ENCODE peak calls at places on chromosome 4, in seven cellular contexts. K is NT2/D1; B is body of pancreas; R is CD8-positive, alpha-beta T cell; X is endodermal cell; J is sigmoid colon; G is psoas muscle. O is an unnamed sample. For H3K9me3, the result is how much of the 10 kb centered on the place peaks cover.

GRCh38 chr4:20028694-20029093 is 223.0 kb upstream of the SLIT2 start:
- DNase-seq in K (no peak), B (no peak), J (no peak), R (no peak), X (no peak), G (no peak), O (no peak)

GRCh38 chr4:184396570-184397515 is 77.5 kb downstream of the IRF2 start:
- DNase-seq in G (peak), R (no peak), K (no peak), X (no peak), J (no peak), B (no peak), O (no peak)

GRCh38 chr4:101155368-101155767 is 192.0 kb downstream of the PPP3CA start:
- DNase-seq in B (no peak), R (no peak), J (no peak), K (peak), G (no peak), X (no peak), O (no peak)

GRCh38 chr4:5888222-5888701 is 4.6 kb downstream of the CRMP1 start:
- DNase-seq in K (no peak), B (no peak), R (no peak), G (no peak), X (peak), J (no peak), O (no peak)

GRCh38 chr4:112379306-112379705 is 82.1 kb downstream of the ALPK1 start:
- DNase-seq in G (no peak), R (no peak), X (peak), J (no peak), K (no peak), B (no peak), O (no peak)

GRCh38 chr4:152545088-152545487 is 9.2 kb upstream of the FBXW7 start:
- DNase-seq in B (no peak), K (no peak), G (no peak), X (no peak), J (no peak), R (no peak), O (no peak)

GRCh38 chr4:87114245-87115062 is 106.0 kb downstream of the KLHL8 start:
- DNase-seq in B (no peak), G (no peak), X (peak), K (no peak), J (no peak), R (no peak), O (no peak)

GRCh38 chr4:101555341-101555880 is 208.1 kb upstream of the PPP3CA start:
- DNase-seq in R (no peak), B (no peak), X (no peak), J (no peak), K (no peak), G (no peak), O (no peak)

GRCh38 chr4:151573474-151573873 is 164.5 kb downstream of the FHIP1A start:
- DNase-seq in X (no peak), J (no peak), K (no peak), B (no peak), G (no peak), R (no peak), O (no peak)

GRCh38 chr4:189124149-189124758 is 816.4 kb upstream of the FRG1 start:
- DNase-seq in B (no peak), R (no peak), J (no peak), G (no peak), X (peak), K (no peak), O (no peak)

GRCh38 chr4:156568479-156568878 is 403.1 kb downstream of the PDGFC start:
- DNase-seq in B (no peak), R (no peak), K (peak), J (no peak), X (no peak), G (no peak), O (no peak)

GRCh38 chr4:147192679-147193078 is 247.0 kb upstream of the TTC29 start:
- DNase-seq in B (no peak), G (no peak), R (no peak), K (no peak), J (no peak), X (no peak), O (no peak)

GRCh38 chr4:5959221-5959982 is 58.8 kb downstream of the C4orf50 start:
- DNase-seq in X (peak), B (no peak), R (no peak), K (no peak), G (no peak), J (no peak), O (peak)

GRCh38 chr4:103719320-103720204 is at the start of gene TACR3:
- DNase-seq in R (no peak), X (peak), G (peak), B (no peak), K (no peak), J (peak), O (no peak)

GRCh38 chr4:103720661-103721060 is 876 bp upstream of the TACR3 start:
- DNase-seq in X (no peak), G (no peak), B (no peak), K (no peak), J (no peak), R (no peak), O (no peak)

GRCh38 chr4:103721251-103721650 is 1.5 kb upstream of the TACR3 start:
- DNase-seq in X (no peak), K (no peak), R (no peak), G (no peak), J (no peak), B (no peak), O (no peak)

GRCh38 chr4:103718993-103719319 is 829 bp downstream of the TACR3 start:
- DNase-seq in X (no peak), G (no peak), J (no peak), K (no peak), B (no peak), R (no peak), O (no peak)
- H3K4me3 ChIP-seq in X (peak), G (peak), J (no peak), K (peak), B (no peak), R (no peak), O (no peak)

DNA sequence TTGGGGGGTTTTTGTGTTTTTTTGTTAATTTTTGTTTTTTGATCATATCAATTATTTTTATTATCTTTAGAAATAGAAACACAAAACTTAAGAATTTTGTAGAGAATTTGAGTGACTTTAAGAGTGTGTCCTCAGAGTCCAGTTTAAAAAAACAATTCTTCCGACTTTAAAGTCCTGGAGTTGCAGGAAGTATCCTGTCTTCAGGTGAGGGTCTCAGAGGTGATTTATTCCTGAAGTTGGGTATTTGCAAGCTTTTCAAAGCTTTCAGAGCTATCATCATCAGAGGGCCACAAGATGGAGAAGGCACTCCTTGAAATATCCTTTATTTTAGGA is 23.0 kb downstream of the TLR10 start:
- DNase-seq in G (no peak), B (no peak), R (no peak), J (no peak), K (no peak), X (no peak), O (no peak)
- H3K9me3 ChIP-seq in G (under half), B (under half), R (under half), J (under half), K (under half), X (under half), O (under half)

DNA sequence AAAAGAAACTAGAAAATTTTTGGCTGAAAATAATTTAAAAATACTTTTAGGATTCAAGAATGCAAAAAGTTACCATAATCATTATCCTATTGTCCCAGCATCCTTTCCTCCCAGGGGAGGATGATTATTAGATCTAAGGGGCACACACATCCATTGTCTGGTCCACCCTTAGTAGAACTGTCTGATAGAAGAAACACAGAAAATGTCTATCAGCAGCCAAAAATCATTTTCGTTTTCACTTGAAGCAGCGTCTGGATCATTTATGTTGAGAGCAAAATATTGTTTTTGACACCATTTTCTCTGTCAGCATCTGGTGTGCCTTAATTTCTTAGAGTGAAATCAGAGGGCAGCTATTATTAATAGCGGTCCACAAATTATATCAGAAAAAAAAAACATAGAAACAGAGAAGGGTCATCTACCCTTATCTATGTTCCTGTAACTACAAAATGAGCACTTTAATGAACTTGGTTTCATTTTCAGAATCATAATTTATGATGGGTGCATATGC is 446.3 kb downstream of the TRAM1L1 start:
- DNase-seq in B (no peak), J (no peak), G (no peak), K (no peak), X (no peak), R (no peak), O (no peak)
- H3K4me3 ChIP-seq in B (no peak), J (no peak), G (no peak), K (no peak), X (no peak), R (no peak), O (no peak)

DNA sequence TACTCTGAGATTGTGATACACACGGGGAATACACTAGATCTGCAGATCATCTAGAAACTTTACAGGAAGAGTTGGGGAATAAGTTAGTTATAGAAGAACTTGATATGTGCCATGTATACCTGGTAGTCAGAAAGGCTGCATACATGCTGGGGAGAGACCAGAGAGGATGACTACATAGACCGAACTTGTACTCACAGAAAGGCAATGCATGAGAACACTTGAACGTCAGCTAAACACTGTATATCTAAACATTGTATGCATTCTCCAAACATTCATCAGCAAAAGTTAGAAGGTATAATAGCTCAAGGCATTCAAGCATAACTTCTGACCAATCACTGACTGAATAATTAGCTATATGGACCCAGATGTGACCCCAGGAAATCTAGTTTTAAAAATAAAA is 78.0 kb upstream of the PDHA2 start:
- DNase-seq in X (no peak), K (no peak), B (no peak), J (no peak), R (no peak), G (no peak), O (no peak)
- H3K9me3 ChIP-seq in X (under half), K (under half), B (under half), J (under half), R (under half), G (under half), O (under half)

GRCh38 chr4:140497428-140497775 is 691 bp downstream of the MGAT4D start:
- DNase-seq in K (no peak), R (no peak), J (no peak), G (no peak), B (no peak), X (no peak), O (no peak)
- H3K4me3 ChIP-seq in K (no peak), R (no peak), J (peak), G (no peak), B (no peak), X (no peak), O (no peak)

DNA sequence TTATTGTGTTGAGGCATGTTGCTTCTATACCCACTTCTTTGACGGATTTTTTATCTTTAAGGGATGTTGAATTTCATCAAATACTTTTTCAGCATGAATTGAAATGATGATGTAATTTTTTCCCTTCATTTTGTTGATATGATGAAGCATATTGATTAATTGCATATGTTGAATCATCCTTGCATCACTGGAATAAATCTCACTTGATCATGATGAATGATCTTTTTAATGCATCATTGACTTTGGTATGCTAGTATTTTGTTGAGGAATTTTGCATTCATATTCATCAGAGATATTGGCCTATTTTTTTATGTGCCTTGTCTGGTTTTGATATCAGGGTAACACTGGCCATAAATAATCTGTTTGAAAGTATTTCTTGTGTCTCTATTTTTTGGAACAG is 754.7 kb downstream of the KCTD8 start:
- DNase-seq in K (no peak), G (no peak), J (no peak), R (no peak), X (no peak), B (no peak), O (no peak)
- H3K9me3 ChIP-seq in K (under half), G (under half), J (under half), R (under half), X (under half), B (under half), O (under half)

GRCh38 chr4:107854326-107855030 is 29.7 kb downstream of the SGMS2 start:
- DNase-seq in J (no peak), B (no peak), X (no peak), R (no peak), G (no peak), K (no peak), O (no peak)
- H3K4me3 ChIP-seq in J (peak), B (no peak), X (no peak), R (no peak), G (peak), K (no peak), O (no peak)